ENCODE peak calls at places on chromosome 13, in four cellular contexts. X, D, E and C are unnamed samples.

GRCh38 chr13:41550239-41550638 is 92.9 kb downstream of the RGCC start:
- DNase-seq in X (no peak), D (no peak), E (no peak), C (no peak)

GRCh38 chr13:31012285-31013024 is 80.0 kb downstream of the TEX26 start:
- DNase-seq in X (no peak), D (peak), E (no peak), C (no peak)

GRCh38 chr13:51148952-51149573 is 38.0 kb upstream of the C13orf42 start:
- DNase-seq in X (peak), D (peak), E (no peak), C (no peak)

GRCh38 chr13:46983881-46984280 is 87.0 kb upstream of the HTR2A start:
- DNase-seq in X (no peak), D (peak), E (no peak), C (peak)

GRCh38 chr13:20553309-20553708 is 13.6 kb upstream of the IFT88 start:
- DNase-seq in X (no peak), D (no peak), E (no peak), C (no peak)

GRCh38 chr13:76861859-76862258 is 24.3 kb downstream of the KCTD12 start:
- DNase-seq in X (no peak), D (no peak), E (no peak), C (no peak)

GRCh38 chr13:99610702-99611289 is 109.5 kb downstream of the TM9SF2 start:
- DNase-seq in X (no peak), D (no peak), E (no peak), C (no peak)

GRCh38 chr13:24220086-24220703 is 59.7 kb downstream of the SPATA13 start:
- DNase-seq in X (peak), D (peak), E (peak), C (peak)

GRCh38 chr13:80516818-80517348 is 176.0 kb upstream of the SPRY2 start:
- DNase-seq in X (no peak), D (no peak), E (no peak), C (no peak)

GRCh38 chr13:42272776-42273175 is 824 bp downstream of the AKAP11 start:
- DNase-seq in X (no peak), D (no peak), E (no peak), C (no peak)

GRCh38 chr13:21208755-21209154 is 32.3 kb downstream of the MRPL57 start:
- DNase-seq in X (no peak), D (no peak), E (no peak), C (no peak)

GRCh38 chr13:42777476-42777875 is 3.9 kb upstream of the FAM216B start:
- DNase-seq in X (no peak), D (peak), E (no peak), C (no peak)

GRCh38 chr13:43830481-43830873 is 43.7 kb upstream of the ENOX1 start:
- DNase-seq in X (no peak), D (peak), E (no peak), C (no peak)

GRCh38 chr13:84265365-84265764 is 383.1 kb upstream of the SLITRK1 start:
- DNase-seq in X (no peak), D (no peak), E (no peak), C (no peak)

GRCh38 chr13:97259787-97260641 is 37.9 kb downstream of the MBNL2 start:
- DNase-seq in X (no peak), D (peak), E (no peak), C (no peak)

GRCh38 chr13:109802936-109803335 is 16.6 kb upstream of the IRS2 start:
- DNase-seq in X (no peak), D (no peak), E (no peak), C (no peak)

GRCh38 chr13:46934749-46935148 is 37.9 kb upstream of the HTR2A start:
- DNase-seq in X (no peak), D (no peak), E (no peak), C (no peak)

GRCh38 chr13:74662895-74663294 is 528.7 kb upstream of the KLF12 start:
- DNase-seq in X (no peak), D (no peak), E (no peak), C (no peak)

GRCh38 chr13:31088826-31089420 is 72.8 kb downstream of the HSPH1 start:
- DNase-seq in X (no peak), D (no peak), E (no peak), C (no peak)

GRCh38 chr13:19266979-19267378 is 85.4 kb upstream of the TUBA3C start:
- DNase-seq in X (no peak), D (no peak), E (no peak), C (no peak)

GRCh38 chr13:19586904-19587634 is 25.7 kb upstream of the TPTE2 start:
- DNase-seq in X (no peak), D (peak), E (peak), C (peak)

GRCh38 chr13:110015253-110015652 is 228.9 kb upstream of the IRS2 start:
- DNase-seq in X (no peak), D (peak), E (no peak), C (no peak)

GRCh38 chr13:48029859-48030258 is 7.7 kb upstream of the NUDT15 start:
- DNase-seq in X (no peak), D (no peak), E (no peak), C (no peak)

GRCh38 chr13:110506396-110506795 is 55.1 kb downstream of the RAB20 start:
- DNase-seq in X (no peak), D (no peak), E (no peak), C (no peak)

GRCh38 chr13:60369242-60369641 is 27.8 kb upstream of the TDRD3 start:
- DNase-seq in X (no peak), D (peak), E (no peak), C (no peak)

GRCh38 chr13:49649244-49649962 is 21.1 kb downstream of the ARL11 start:
- DNase-seq in X (no peak), D (peak), E (no peak), C (no peak)

GRCh38 chr13:50805805-50806204 is 37.7 kb downstream of the DLEU7 start:
- DNase-seq in X (no peak), D (peak), E (no peak), C (no peak)

GRCh38 chr13:91135376-91135775 is 212.1 kb upstream of the MIR17HG start:
- DNase-seq in X (no peak), D (no peak), E (no peak), C (no peak)

GRCh38 chr13:106990594-106990993 is 422.7 kb upstream of the ARGLU1 start:
- DNase-seq in X (no peak), D (no peak), E (no peak), C (no peak)

GRCh38 chr13:44651724-44652123 is 75.6 kb upstream of the TSC22D1 start:
- DNase-seq in X (no peak), D (no peak), E (no peak), C (no peak)

GRCh38 chr13:28819046-28819747 is 942 bp upstream of the MTUS2 start:
- DNase-seq in X (no peak), D (peak), E (no peak), C (peak)

GRCh38 chr13:110287031-110287828 is 19.7 kb downstream of the COL4A1 start:
- DNase-seq in X (no peak), D (peak), E (no peak), C (no peak)

GRCh38 chr13:48896312-48896711 is 79.4 kb upstream of the FNDC3A start:
- DNase-seq in X (no peak), D (peak), E (no peak), C (no peak)

GRCh38 chr13:85772379-85772778 is 26.8 kb downstream of the SLITRK6 start:
- DNase-seq in X (no peak), D (peak), E (no peak), C (no peak)

GRCh38 chr13:99228737-99229691 is 28.4 kb downstream of the UBAC2 start:
- DNase-seq in X (peak), D (peak), E (no peak), C (peak)

GRCh38 chr13:35964764-35965163 is 166.4 kb downstream of the DCLK1 start:
- DNase-seq in X (no peak), D (peak), E (no peak), C (no peak)

GRCh38 chr13:59398127-59398526 is 765.6 kb downstream of the DIAPH3 start:
- DNase-seq in X (no peak), D (peak), E (no peak), C (no peak)

GRCh38 chr13:64709079-64709478 is 2521.1 kb downstream of the PCDH9 start:
- DNase-seq in X (no peak), D (no peak), E (no peak), C (no peak)

GRCh38 chr13:66994498-66995365 is 235.4 kb downstream of the PCDH9 start:
- DNase-seq in X (no peak), D (no peak), E (no peak), C (peak)

GRCh38 chr13:66992683-66993082 is 237.5 kb downstream of the PCDH9 start:
- DNase-seq in X (no peak), D (no peak), E (no peak), C (no peak)

GRCh38 chr13:66995366-66995663 is 234.8 kb downstream of the PCDH9 start:
- DNase-seq in X (no peak), D (no peak), E (no peak), C (peak)

GRCh38 chr13:66992183-66992582 is 238.0 kb downstream of the PCDH9 start:
- DNase-seq in X (peak), D (peak), E (no peak), C (no peak)

DNA sequence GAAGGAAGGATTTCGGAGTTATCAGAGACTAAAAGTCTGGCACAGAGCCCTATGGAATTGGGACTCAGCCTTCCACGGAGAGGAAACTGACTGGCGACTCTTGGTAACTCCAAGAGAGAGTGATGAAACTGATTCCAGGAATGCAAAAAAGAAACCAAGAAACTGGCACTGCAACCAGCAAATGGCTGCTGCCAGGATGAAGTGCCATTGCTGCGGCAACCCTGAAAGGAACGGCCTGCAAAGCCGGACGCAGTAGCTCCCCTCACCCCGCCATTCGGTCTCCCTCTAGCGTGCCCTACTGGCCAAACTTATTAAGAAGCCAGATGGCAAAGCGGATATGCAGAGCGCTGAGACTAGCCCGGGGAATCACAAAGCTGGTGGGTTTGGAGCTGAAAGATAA is 236.0 kb downstream of the PCDH9 start:
- DNase-seq in X (peak), D (peak), E (no peak), C (peak)
- TF ChIP-seq CTCF in X (peak), D (peak), E (no peak), C (peak)

DNA sequence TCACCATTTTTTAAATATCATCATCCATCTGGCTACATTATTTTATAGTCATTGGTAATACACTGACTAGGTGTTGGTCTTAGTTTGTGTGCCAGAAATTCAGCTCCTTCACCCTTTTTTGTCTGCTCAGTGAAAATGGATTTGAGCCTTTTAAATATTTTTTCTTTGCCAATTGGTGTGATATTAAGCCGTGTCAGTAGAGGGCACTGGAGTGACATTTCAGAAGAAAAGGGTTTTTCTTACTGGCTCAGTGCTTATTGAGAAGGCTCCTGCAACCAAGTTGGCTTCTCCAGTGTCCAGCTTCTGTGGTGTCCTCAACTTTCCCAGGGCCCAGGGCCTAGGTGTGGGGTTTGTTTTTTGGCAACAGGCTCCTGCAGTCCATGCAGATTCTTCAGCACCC is 546.6 kb downstream of the DACH1 start:
- DNase-seq in X (no peak), D (peak), E (no peak), C (peak)
- TF ChIP-seq CTCF in X (peak), D (peak), E (no peak), C (peak)

GRCh38 chr13:111518161-111518791 is 197.8 kb downstream of the TEX29 start:
- DNase-seq in X (no peak), D (no peak), E (no peak), C (no peak)
- TF ChIP-seq CTCF in X (no peak), D (no peak), E (no peak), C (no peak)

DNA sequence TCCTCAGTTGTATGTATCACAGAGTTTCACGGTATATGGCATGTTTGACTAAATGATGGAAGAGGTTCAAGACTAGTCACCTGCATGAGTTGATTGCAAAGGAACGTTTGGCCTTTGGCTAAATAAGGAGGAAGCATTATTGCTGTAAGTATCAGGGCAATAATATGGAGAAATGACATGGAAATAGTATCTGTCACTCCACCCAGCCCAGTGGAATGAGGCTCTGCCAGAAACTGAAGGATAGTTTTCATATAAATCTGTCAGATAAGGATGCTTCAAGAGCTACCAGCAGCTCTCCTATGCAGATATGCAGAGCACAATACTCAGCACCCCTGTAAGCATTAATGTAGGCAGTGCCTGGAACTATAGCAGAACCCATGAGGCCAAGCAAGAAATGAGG is 55.7 kb upstream of the DCT start:
- DNase-seq in X (no peak), D (no peak), E (no peak), C (no peak)
- TF ChIP-seq CTCF in X (no peak), D (no peak), E (no peak), C (no peak)

GRCh38 chr13:113490496-113491417 is at the start of gene DCUN1D2:
- DNase-seq in X (peak), D (peak), E (peak), C (peak)

GRCh38 chr13:113488283-113488682 is 2.2 kb downstream of the DCUN1D2 start:
- DNase-seq in X (no peak), D (no peak), E (no peak), C (no peak)

GRCh38 chr13:113489171-113489548 is 1.4 kb downstream of the DCUN1D2 start:
- DNase-seq in X (no peak), D (no peak), E (no peak), C (no peak)

GRCh38 chr13:113491418-113491883 is 940 bp upstream of the DCUN1D2 start:
- DNase-seq in X (no peak), D (peak), E (no peak), C (peak)

DNA sequence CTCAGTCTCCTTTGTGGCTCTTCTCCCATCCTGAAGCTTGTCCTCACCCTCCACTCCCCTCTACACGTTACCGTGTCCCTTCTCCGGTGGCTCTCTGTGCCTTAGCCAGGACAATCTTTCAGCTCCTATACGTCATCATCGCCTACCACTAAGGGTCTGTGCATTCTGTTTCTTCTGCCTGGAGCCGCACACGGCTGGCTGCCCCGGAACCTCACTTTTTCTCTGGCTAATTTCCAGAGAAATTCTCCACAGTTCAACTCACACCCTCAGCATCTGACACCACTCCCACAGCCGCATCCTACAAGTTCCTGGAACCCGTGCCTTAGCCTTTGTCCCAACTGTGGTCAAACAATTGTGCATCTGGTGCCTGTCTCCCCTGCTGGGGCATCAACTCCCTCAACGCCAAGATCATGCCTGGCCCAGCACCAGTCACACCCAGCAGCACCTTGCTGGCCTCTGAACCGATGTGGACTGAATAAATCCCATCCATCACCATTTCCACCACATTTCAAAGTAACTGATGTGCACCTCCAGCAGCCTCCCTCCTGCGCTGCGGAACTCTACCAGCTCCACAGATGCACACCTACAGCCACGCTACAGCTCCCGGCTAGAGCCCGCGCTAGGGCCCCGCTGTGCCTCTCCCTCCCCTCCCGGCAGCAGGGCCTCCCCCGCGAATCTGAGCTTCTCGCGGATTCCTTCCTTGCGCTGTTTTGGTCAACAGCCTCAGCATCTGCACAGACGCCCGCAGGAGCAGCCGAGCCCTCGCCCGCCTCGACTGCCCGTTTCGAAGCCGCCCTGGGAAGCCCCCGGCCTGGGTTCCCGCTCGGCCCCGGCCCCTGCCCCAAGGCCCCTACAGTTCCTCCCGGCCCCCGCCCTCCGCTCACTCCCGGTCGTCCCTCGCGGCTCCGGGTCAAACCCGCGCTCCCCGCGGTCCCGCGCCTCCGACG is 689 bp downstream of the DCUN1D2 start:
- DNase-seq in X (no peak), D (peak), E (peak), C (peak)
- TF ChIP-seq CTCF in X (no peak), D (no peak), E (no peak), C (no peak)

DNA sequence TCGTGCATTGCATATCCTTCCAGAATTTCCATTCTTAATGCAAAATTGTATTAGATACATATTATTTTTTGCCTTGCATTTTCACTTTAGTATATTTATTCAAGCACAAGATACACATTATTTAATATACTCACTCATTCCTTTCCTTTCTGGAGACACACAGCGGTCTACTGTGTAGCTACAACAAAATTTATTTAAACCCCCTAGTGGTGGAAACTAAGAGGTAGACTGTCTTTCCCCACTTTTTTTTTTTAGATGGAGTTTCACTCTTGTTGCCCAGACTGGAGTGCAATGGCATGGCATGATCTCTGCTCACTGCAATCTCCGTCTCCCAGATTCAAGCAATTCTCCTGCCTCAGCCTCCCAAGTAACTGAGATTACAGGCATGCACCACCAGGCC is 2040.3 kb upstream of the PCDH20 start:
- DNase-seq in X (no peak), D (peak), E (no peak), C (no peak)
- TF ChIP-seq CTCF in X (peak), D (peak), E (no peak), C (no peak)

DNA sequence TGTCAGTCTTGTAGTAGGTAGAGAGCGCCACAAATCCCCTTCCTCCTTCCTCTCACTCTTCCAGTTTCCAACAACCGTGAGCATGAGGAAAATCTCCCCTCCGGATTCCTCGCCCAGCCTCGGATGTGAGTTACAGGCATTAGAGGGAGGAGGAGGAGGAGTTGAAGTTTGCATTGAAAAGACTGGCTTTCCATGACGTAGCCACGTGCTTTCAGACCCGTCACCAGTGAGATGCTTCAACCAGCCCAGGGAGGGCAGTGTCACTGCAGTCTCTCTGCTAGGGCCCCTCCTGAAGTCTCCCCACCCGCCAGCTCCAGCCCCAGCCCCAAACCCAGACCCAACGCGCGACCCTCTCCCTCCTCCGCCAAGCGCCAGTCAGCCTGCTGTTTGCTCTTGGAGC is 444 bp upstream of the FGF14 start:
- DNase-seq in X (no peak), D (no peak), E (no peak), C (peak)
- TF ChIP-seq CTCF in X (no peak), D (no peak), E (no peak), C (no peak)